ENCODE peak calls at places on chromosomes 2 and 18, in nine cellular contexts. J is brain pericyte; D is GM03348; T is effector memory CD8-positive, alpha-beta T cell; X is A172; B is Right ventricle myocardium superior; C is Karpas-422; K is ACHN; W is stimulated activated CD8-positive, alpha-beta memory T cell treated with anti-CD3 and anti-CD28 coated beads, Interleukin-15, amount 100 ng/mL, for 1 hour. Y is an unnamed sample.

GRCh38 chr2:170457742-170458141 is 257.4 kb upstream of the SP5 start:
- DNase-seq in D (no peak), X (no peak), J (no peak), W (no peak), K (no peak), B (no peak), C (no peak), T (no peak), Y (no peak)

GRCh38 chr2:239341840-239342239 is 59.0 kb downstream of the HDAC4 start:
- DNase-seq in W (no peak), D (no peak), K (no peak), C (no peak), B (no peak), J (no peak), T (no peak), X (no peak), Y (no peak)

GRCh38 chr2:132424526-132425121 is 8.0 kb downstream of the GPR39 start:
- DNase-seq in W (no peak), B (no peak), X (no peak), C (no peak), D (peak; percentile 47), T (no peak), K (no peak), J (no peak), Y (peak; percentile 23)

GRCh38 chr2:137836671-137837070 is 127.6 kb upstream of the HNMT start:
- DNase-seq in T (no peak), C (no peak), B (no peak), W (no peak), D (no peak), J (no peak), X (no peak), K (no peak), Y (no peak)

GRCh38 chr18:24595556-24595955 is 135.1 kb downstream of the HRH4 start:
- DNase-seq in D (no peak), X (no peak), K (no peak), T (no peak), C (no peak), J (no peak), W (no peak), B (no peak), Y (no peak)

GRCh38 chr2:150214626-150215025 is 272.8 kb downstream of the RND3 start:
- DNase-seq in C (no peak), T (no peak), X (no peak), J (no peak), D (no peak), B (no peak), K (no peak), W (no peak), Y (no peak)

GRCh38 chr2:238921259-238921658 is 73.4 kb downstream of the TWIST2 start:
- DNase-seq in B (no peak), J (no peak), C (no peak), K (no peak), D (no peak), T (no peak), W (no peak), X (no peak), Y (no peak)

GRCh38 chr2:186274936-186275575 is 211.0 kb upstream of the ZC3H15 start:
- DNase-seq in W (no peak), T (no peak), J (no peak), D (peak; percentile 61), B (no peak), C (no peak), K (no peak), X (peak; percentile 50), Y (no peak)

GRCh38 chr2:171798156-171798815 is 95.8 kb downstream of the SLC25A12 start:
- DNase-seq in W (no peak), K (no peak), B (no peak), D (peak; percentile 49), J (no peak), T (no peak), C (no peak), X (peak; percentile 59), Y (no peak)

GRCh38 chr2:127901339-127902072 is 15.8 kb upstream of the AMMECR1L start:
- DNase-seq in K (no peak), T (no peak), X (no peak), D (no peak), C (no peak), W (no peak), J (no peak), B (peak; percentile 88), Y (peak; percentile 95)

GRCh38 chr2:53508667-53509066 is 258.9 kb upstream of the CHAC2 start:
- DNase-seq in W (no peak), K (no peak), J (no peak), C (peak; percentile 50), T (no peak), D (no peak), B (no peak), X (no peak), Y (no peak)

GRCh38 chr2:40251146-40251545 is 200.7 kb downstream of the SLC8A1 start:
- DNase-seq in B (no peak), D (no peak), T (no peak), C (no peak), X (no peak), W (no peak), J (no peak), K (no peak), Y (no peak)

GRCh38 chr2:134845719-134846118 is 7.3 kb downstream of the ACMSD start:
- DNase-seq in J (no peak), W (no peak), X (peak; percentile 70), C (no peak), T (no peak), D (peak; percentile 70), B (no peak), K (peak; percentile 96), Y (no peak)